ENCODE peak calls at places on chromosomes 6 and 20, in nine cellular contexts. One of them, this sample, is unnamed.
A peak's percentile ranks its signal among the peaks of the same experiment; 100 is the strongest.

GRCh38 chr6:108621117-108621516 is 60.4 kb downstream of the FOXO3 start:
- DNase-seq in endothelial cell of umbilical vein: peak; percentile 34
- DNase-seq in RWPE1: peak; percentile 45
- DNase-seq in endothelial cell: no peak
- DNase-seq in HFFc6: peak; percentile 95
- DNase-seq in AG09309: peak; percentile 59
- DNase-seq in PC-9: peak; percentile 52
- DNase-seq in heart left ventricle: no peak
- DNase-seq in fibroblast of pulmonary artery: peak; percentile 49
- DNase-seq in this sample: no peak

GRCh38 chr6:52512199-52512598 is 64.7 kb downstream of the TRAM2 start:
- DNase-seq in heart left ventricle: peak; percentile 59
- DNase-seq in RWPE1: peak; percentile 66
- DNase-seq in AG09309: no peak
- DNase-seq in HFFc6: peak; percentile 83
- DNase-seq in endothelial cell: no peak
- DNase-seq in PC-9: peak; percentile 60
- DNase-seq in endothelial cell of umbilical vein: peak; percentile 92
- DNase-seq in fibroblast of pulmonary artery: peak; percentile 92
- DNase-seq in this sample: peak; percentile 32

GRCh38 chr20:21397341-21398108 is at the start of gene NKX2-4:
- DNase-seq in endothelial cell: no peak
- DNase-seq in RWPE1: no peak
- DNase-seq in fibroblast of pulmonary artery: no peak
- DNase-seq in PC-9: no peak
- DNase-seq in AG09309: no peak
- DNase-seq in heart left ventricle: no peak
- DNase-seq in HFFc6: no peak
- DNase-seq in endothelial cell of umbilical vein: no peak
- DNase-seq in this sample: no peak

GRCh38 chr6:40258531-40258930 is 324.3 kb upstream of the MOCS1 start:
- DNase-seq in endothelial cell of umbilical vein: no peak
- DNase-seq in fibroblast of pulmonary artery: no peak
- DNase-seq in PC-9: no peak
- DNase-seq in endothelial cell: no peak
- DNase-seq in HFFc6: no peak
- DNase-seq in heart left ventricle: no peak
- DNase-seq in AG09309: no peak
- DNase-seq in RWPE1: no peak
- DNase-seq in this sample: no peak

GRCh38 chr6:119096683-119097310 is 18.3 kb upstream of the FAM184A start:
- DNase-seq in heart left ventricle: peak; percentile 75
- DNase-seq in endothelial cell of umbilical vein: peak; percentile 34
- DNase-seq in AG09309: no peak
- DNase-seq in HFFc6: no peak
- DNase-seq in endothelial cell: peak; percentile 40
- DNase-seq in fibroblast of pulmonary artery: peak; percentile 82
- DNase-seq in PC-9: no peak
- DNase-seq in RWPE1: peak; percentile 57
- DNase-seq in this sample: no peak

GRCh38 chr6:9502991-9503761 is 911.7 kb downstream of the TFAP2A start:
- DNase-seq in fibroblast of pulmonary artery: peak; percentile 96
- DNase-seq in AG09309: no peak
- DNase-seq in PC-9: peak; percentile 78
- DNase-seq in endothelial cell of umbilical vein: peak; percentile 93
- DNase-seq in heart left ventricle: no peak
- DNase-seq in RWPE1: peak; percentile 81
- DNase-seq in HFFc6: peak; percentile 95
- DNase-seq in endothelial cell: no peak
- DNase-seq in this sample: no peak

GRCh38 chr6:165987483-165988305 is 180.0 kb downstream of the TBXT start:
- DNase-seq in endothelial cell: peak; percentile 51
- DNase-seq in AG09309: no peak
- DNase-seq in HFFc6: no peak
- DNase-seq in fibroblast of pulmonary artery: peak; percentile 98
- DNase-seq in PC-9: no peak
- DNase-seq in endothelial cell of umbilical vein: no peak
- DNase-seq in RWPE1: peak; percentile 30
- DNase-seq in heart left ventricle: peak; percentile 88
- DNase-seq in this sample: peak; percentile 69

GRCh38 chr6:100461920-100462295 is 2.8 kb downstream of the SIM1 start:
- DNase-seq in PC-9: no peak
- DNase-seq in RWPE1: no peak
- DNase-seq in fibroblast of pulmonary artery: no peak
- DNase-seq in heart left ventricle: no peak
- DNase-seq in HFFc6: no peak
- DNase-seq in endothelial cell: no peak
- DNase-seq in AG09309: no peak
- DNase-seq in endothelial cell of umbilical vein: no peak
- DNase-seq in this sample: no peak

GRCh38 chr6:20816126-20816525 is 281.9 kb downstream of the CDKAL1 start:
- DNase-seq in fibroblast of pulmonary artery: no peak
- DNase-seq in AG09309: no peak
- DNase-seq in heart left ventricle: no peak
- DNase-seq in RWPE1: no peak
- DNase-seq in endothelial cell of umbilical vein: no peak
- DNase-seq in endothelial cell: no peak
- DNase-seq in HFFc6: no peak
- DNase-seq in PC-9: no peak
- DNase-seq in this sample: no peak

GRCh38 chr6:108002365-108003221 is 44.6 kb upstream of the SEC63 start:
- DNase-seq in endothelial cell: no peak
- DNase-seq in AG09309: no peak
- DNase-seq in PC-9: peak; percentile 52
- DNase-seq in RWPE1: peak; percentile 22
- DNase-seq in endothelial cell of umbilical vein: peak; percentile 26
- DNase-seq in HFFc6: peak; percentile 3
- DNase-seq in fibroblast of pulmonary artery: no peak
- DNase-seq in heart left ventricle: no peak
- DNase-seq in this sample: peak; percentile 66

GRCh38 chr20:60104980-60105379 is 146.8 kb downstream of the CDH26 start:
- DNase-seq in heart left ventricle: no peak
- DNase-seq in endothelial cell: no peak
- DNase-seq in HFFc6: no peak
- DNase-seq in endothelial cell of umbilical vein: no peak
- DNase-seq in RWPE1: no peak
- DNase-seq in PC-9: no peak
- DNase-seq in AG09309: no peak
- DNase-seq in fibroblast of pulmonary artery: no peak
- DNase-seq in this sample: no peak

GRCh38 chr20:60100780-60101179 is 142.6 kb downstream of the CDH26 start:
- DNase-seq in heart left ventricle: no peak
- DNase-seq in endothelial cell: no peak
- DNase-seq in AG09309: no peak
- DNase-seq in endothelial cell of umbilical vein: no peak
- DNase-seq in HFFc6: no peak
- DNase-seq in PC-9: no peak
- DNase-seq in fibroblast of pulmonary artery: no peak
- DNase-seq in RWPE1: no peak
- DNase-seq in this sample: no peak

GRCh38 chr20:60101201-60101893 is 143.1 kb downstream of the CDH26 start:
- DNase-seq in PC-9: no peak
- DNase-seq in heart left ventricle: no peak
- DNase-seq in endothelial cell: no peak
- DNase-seq in fibroblast of pulmonary artery: no peak
- DNase-seq in endothelial cell of umbilical vein: no peak
- DNase-seq in HFFc6: no peak
- DNase-seq in RWPE1: no peak
- DNase-seq in AG09309: no peak
- DNase-seq in this sample: no peak

GRCh38 chr20:60101894-60102281 is 143.7 kb downstream of the CDH26 start:
- DNase-seq in RWPE1: no peak
- DNase-seq in endothelial cell of umbilical vein: no peak
- DNase-seq in fibroblast of pulmonary artery: no peak
- DNase-seq in heart left ventricle: no peak
- DNase-seq in endothelial cell: no peak
- DNase-seq in PC-9: no peak
- DNase-seq in HFFc6: no peak
- DNase-seq in AG09309: no peak
- DNase-seq in this sample: no peak

DNA sequence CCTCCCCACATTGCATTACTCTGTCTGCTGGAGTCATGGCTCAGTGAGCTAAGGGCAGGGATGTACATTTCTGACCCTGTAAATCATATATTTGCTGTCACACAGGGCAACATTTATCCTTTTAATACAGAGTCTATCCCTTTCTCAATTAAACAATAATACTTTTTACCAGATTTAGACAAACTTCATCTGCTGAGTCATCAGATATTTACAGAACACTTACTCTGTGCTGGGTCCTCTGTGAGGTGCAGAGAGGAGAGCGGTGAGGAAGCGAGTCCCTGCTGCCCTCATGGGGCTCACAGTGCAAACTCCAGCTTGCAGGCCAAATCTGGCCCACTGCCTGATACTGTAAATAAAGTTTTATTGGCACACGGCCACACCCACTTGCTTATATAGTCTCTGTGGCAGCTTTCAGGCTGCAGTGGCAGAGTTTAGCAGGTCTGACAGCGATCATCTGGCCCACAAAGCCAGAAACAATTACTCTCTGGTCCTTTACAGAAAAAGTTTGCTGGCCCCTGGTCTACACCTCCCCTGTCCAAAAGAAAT is 144.5 kb downstream of the CDH26 start:
- DNase-seq in heart left ventricle: no peak
- DNase-seq in endothelial cell of umbilical vein: no peak
- DNase-seq in HFFc6: no peak
- DNase-seq in AG09309: no peak
- DNase-seq in endothelial cell: no peak
- DNase-seq in PC-9: no peak
- DNase-seq in RWPE1: no peak
- DNase-seq in fibroblast of pulmonary artery: no peak
- DNase-seq in this sample: no peak
- TF ChIP-seq CTCF in heart left ventricle: no peak
- TF ChIP-seq CTCF in endothelial cell of umbilical vein: no peak
- TF ChIP-seq CTCF in HFFc6: no peak
- TF ChIP-seq CTCF in AG09309: no peak
- TF ChIP-seq CTCF in endothelial cell: no peak
- TF ChIP-seq CTCF in PC-9: no peak
- TF ChIP-seq CTCF in RWPE1: no peak
- TF ChIP-seq CTCF in fibroblast of pulmonary artery: no peak
- TF ChIP-seq CTCF in this sample: no peak

GRCh38 chr6:158629376-158630221 is 14.9 kb downstream of the DYNLT1 start:
- DNase-seq in RWPE1: no peak
- DNase-seq in AG09309: no peak
- DNase-seq in HFFc6: no peak
- DNase-seq in fibroblast of pulmonary artery: no peak
- DNase-seq in endothelial cell of umbilical vein: no peak
- DNase-seq in endothelial cell: no peak
- DNase-seq in heart left ventricle: peak; percentile 63
- DNase-seq in PC-9: no peak
- DNase-seq in this sample: no peak
- TF ChIP-seq CTCF in RWPE1: no peak
- TF ChIP-seq CTCF in AG09309: no peak
- TF ChIP-seq CTCF in HFFc6: peak; percentile 34
- TF ChIP-seq CTCF in fibroblast of pulmonary artery: no peak
- TF ChIP-seq CTCF in endothelial cell of umbilical vein: no peak
- TF ChIP-seq CTCF in endothelial cell: no peak
- TF ChIP-seq CTCF in heart left ventricle: peak; percentile 22
- TF ChIP-seq CTCF in PC-9: peak; percentile 21
- TF ChIP-seq CTCF in this sample: no peak

DNA sequence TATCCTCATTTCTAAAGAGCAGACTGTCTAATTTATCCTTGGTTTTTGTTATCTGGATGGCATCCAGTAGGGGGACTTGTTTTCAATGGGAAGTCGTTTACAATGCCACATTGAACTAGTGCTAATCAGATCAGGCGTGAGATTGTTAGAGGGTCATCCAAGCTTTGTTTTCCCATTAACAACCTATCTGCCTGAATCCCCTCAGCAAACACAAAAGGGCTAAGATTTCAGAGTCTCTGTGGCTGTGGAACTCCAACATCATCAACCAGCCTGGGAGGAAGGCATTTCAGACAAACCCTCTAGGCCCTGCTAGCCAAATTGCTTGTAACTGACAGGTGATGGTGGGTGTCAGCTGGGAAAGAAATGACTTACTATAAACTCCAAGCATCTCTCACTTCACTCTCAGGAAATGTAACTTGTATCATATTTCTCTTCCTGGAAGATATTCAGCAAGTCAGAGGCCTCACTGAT is 47.7 kb downstream of the COL19A1 start:
- DNase-seq in PC-9: no peak
- DNase-seq in heart left ventricle: no peak
- DNase-seq in RWPE1: no peak
- DNase-seq in endothelial cell of umbilical vein: no peak
- DNase-seq in fibroblast of pulmonary artery: no peak
- DNase-seq in AG09309: no peak
- DNase-seq in endothelial cell: no peak
- DNase-seq in HFFc6: no peak
- DNase-seq in this sample: no peak
- TF ChIP-seq CTCF in PC-9: no peak
- TF ChIP-seq CTCF in heart left ventricle: no peak
- TF ChIP-seq CTCF in RWPE1: no peak
- TF ChIP-seq CTCF in endothelial cell of umbilical vein: no peak
- TF ChIP-seq CTCF in fibroblast of pulmonary artery: no peak
- TF ChIP-seq CTCF in AG09309: no peak
- TF ChIP-seq CTCF in endothelial cell: peak; percentile 42
- TF ChIP-seq CTCF in HFFc6: no peak
- TF ChIP-seq CTCF in this sample: no peak

GRCh38 chr6:44954281-44954680 is 373.8 kb upstream of the RUNX2 start:
- DNase-seq in PC-9: no peak
- DNase-seq in fibroblast of pulmonary artery: no peak
- DNase-seq in endothelial cell: no peak
- DNase-seq in RWPE1: no peak
- DNase-seq in endothelial cell of umbilical vein: no peak
- DNase-seq in heart left ventricle: no peak
- DNase-seq in AG09309: no peak
- DNase-seq in HFFc6: no peak
- DNase-seq in this sample: no peak

GRCh38 chr6:44955145-44955544 is 373.0 kb upstream of the RUNX2 start:
- DNase-seq in RWPE1: no peak
- DNase-seq in AG09309: no peak
- DNase-seq in fibroblast of pulmonary artery: no peak
- DNase-seq in endothelial cell: no peak
- DNase-seq in HFFc6: no peak
- DNase-seq in endothelial cell of umbilical vein: no peak
- DNase-seq in heart left ventricle: no peak
- DNase-seq in PC-9: no peak
- DNase-seq in this sample: no peak

GRCh38 chr6:44956426-44956825 is 371.7 kb upstream of the RUNX2 start:
- DNase-seq in RWPE1: no peak
- DNase-seq in fibroblast of pulmonary artery: peak; percentile 21
- DNase-seq in AG09309: peak; percentile 43
- DNase-seq in endothelial cell of umbilical vein: no peak
- DNase-seq in endothelial cell: no peak
- DNase-seq in HFFc6: no peak
- DNase-seq in heart left ventricle: no peak
- DNase-seq in PC-9: no peak
- DNase-seq in this sample: no peak

GRCh38 chr6:44960898-44961297 is 367.2 kb upstream of the RUNX2 start:
- DNase-seq in RWPE1: no peak
- DNase-seq in fibroblast of pulmonary artery: peak; percentile 22
- DNase-seq in endothelial cell of umbilical vein: peak; percentile 51
- DNase-seq in heart left ventricle: no peak
- DNase-seq in AG09309: no peak
- DNase-seq in HFFc6: peak; percentile 16
- DNase-seq in endothelial cell: no peak
- DNase-seq in PC-9: no peak
- DNase-seq in this sample: no peak

DNA sequence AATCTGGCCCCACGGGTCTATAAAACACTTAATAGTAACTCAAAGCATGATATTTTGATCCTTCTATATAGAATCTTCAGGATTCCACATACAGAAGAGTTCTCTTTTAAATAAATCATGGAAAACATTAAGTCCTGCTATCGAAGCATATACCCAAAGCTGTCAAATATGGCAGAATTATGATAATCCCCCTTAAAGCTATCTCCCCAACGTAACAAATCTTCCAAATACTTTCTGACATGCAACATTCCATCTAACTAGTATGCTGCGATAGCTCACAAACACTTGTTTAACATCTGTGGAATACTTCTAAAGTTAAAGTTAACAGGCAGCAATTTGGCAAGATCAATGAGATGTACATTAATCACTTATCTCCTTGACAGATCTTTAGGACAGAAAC is 371.0 kb upstream of the RUNX2 start:
- DNase-seq in HFFc6: no peak
- DNase-seq in fibroblast of pulmonary artery: no peak
- DNase-seq in endothelial cell: no peak
- DNase-seq in PC-9: no peak
- DNase-seq in endothelial cell of umbilical vein: no peak
- DNase-seq in RWPE1: no peak
- DNase-seq in heart left ventricle: no peak
- DNase-seq in AG09309: no peak
- DNase-seq in this sample: no peak
- TF ChIP-seq CTCF in HFFc6: no peak
- TF ChIP-seq CTCF in fibroblast of pulmonary artery: no peak
- TF ChIP-seq CTCF in endothelial cell: no peak
- TF ChIP-seq CTCF in PC-9: no peak
- TF ChIP-seq CTCF in endothelial cell of umbilical vein: no peak
- TF ChIP-seq CTCF in RWPE1: no peak
- TF ChIP-seq CTCF in heart left ventricle: no peak
- TF ChIP-seq CTCF in AG09309: no peak
- TF ChIP-seq CTCF in this sample: no peak

This sample was measured in Calu3.